ENCODE peak calls at places on chromosome 3, in five cellular contexts. P is activated CD4-positive, alpha-beta memory T cell treated with anti-CD3 and anti-CD28 coated beads for 36 hours; X is PC-3; N is Karpas-422; Y is B cell. W is an unnamed sample.

GRCh38 chr3:12948891-12949711 is 107.7 kb upstream of the RPL32 start:
- DNase-seq in X (peak), N (no peak), Y (no peak), P (peak), W (peak)

GRCh38 chr3:37703633-37704032 is 158.0 kb upstream of the CTDSPL start:
- DNase-seq in X (peak), N (no peak), Y (no peak), P (no peak), W (no peak)

GRCh38 chr3:167882057-167882667 is 146.6 kb downstream of the SERPINI1 start:
- DNase-seq in X (peak), N (peak), P (no peak), Y (no peak), W (no peak)

GRCh38 chr3:39753361-39753760 is 56.0 kb upstream of the MYRIP start:
- DNase-seq in P (no peak), X (no peak), N (peak), Y (no peak), W (no peak)

GRCh38 chr3:54822206-54822605 is 105.7 kb downstream of the LRTM1 start:
- DNase-seq in N (no peak), Y (no peak), P (no peak), X (peak), W (no peak)

GRCh38 chr3:42827654-42828053 is 18.4 kb downstream of the ACKR2 start:
- DNase-seq in P (no peak), Y (no peak), X (peak), N (no peak), W (no peak)

GRCh38 chr3:4688411-4688810 is 195.3 kb downstream of the ITPR1 start:
- DNase-seq in X (no peak), N (no peak), P (no peak), Y (no peak), W (no peak)

GRCh38 chr3:185943363-185944106 is 5.7 kb upstream of the TRA2B start:
- DNase-seq in P (peak), Y (peak), N (peak), X (peak), W (peak)

GRCh38 chr3:55341502-55342031 is 145.5 kb downstream of the WNT5A start:
- DNase-seq in Y (no peak), N (no peak), P (no peak), X (no peak), W (no peak)

GRCh38 chr3:34872406-34872805 is 766.9 kb upstream of the ARPP21 start:
- DNase-seq in Y (no peak), N (no peak), X (no peak), P (no peak), W (no peak)

GRCh38 chr3:112042842-112043280 is 8.3 kb downstream of the TMPRSS7 start:
- DNase-seq in Y (no peak), P (no peak), N (no peak), X (peak), W (no peak)

GRCh38 chr3:89300976-89301375 is 193.6 kb downstream of the EPHA3 start:
- DNase-seq in X (peak), P (no peak), Y (no peak), N (no peak), W (no peak)

GRCh38 chr3:138921316-138922292 is 25.3 kb downstream of the FOXL2 start:
- DNase-seq in P (no peak), N (peak), Y (no peak), X (peak), W (no peak)

GRCh38 chr3:33218446-33219174 is at the start of gene SUSD5:
- DNase-seq in N (no peak), X (no peak), P (no peak), Y (no peak), W (no peak)

GRCh38 chr3:194224536-194224935 is 88.6 kb downstream of the HES1 start:
- DNase-seq in N (no peak), P (no peak), Y (no peak), X (no peak), W (no peak)

GRCh38 chr3:43001094-43001553 is 22.0 kb downstream of the GASK1A start:
- DNase-seq in P (no peak), N (no peak), Y (no peak), X (peak), W (no peak)

GRCh38 chr3:25021816-25022215 is 406.2 kb upstream of the RARB start:
- DNase-seq in X (peak), N (peak), P (no peak), Y (no peak), W (no peak)

GRCh38 chr3:133540896-133541674 is 32.4 kb upstream of the CDV3 start:
- DNase-seq in X (peak), Y (no peak), N (no peak), P (no peak), W (no peak)

GRCh38 chr3:177005718-177006405 is 191.4 kb downstream of the TBL1XR1 start:
- DNase-seq in X (no peak), Y (no peak), N (no peak), P (no peak), W (no peak)

W was measured in activated CD8-positive, alpha-beta T cell treated with anti-CD3 and anti-CD28 coated beads for 36 hours.